ENCODE peak calls at places on chromosomes 1 and 21, in six cellular contexts. E, B, J, W, Y and Q are unnamed samples.

GRCh38 chr1:29712275-29712633 is 475.9 kb downstream of the PTPRU start:
- DNase-seq in W (no peak), J (no peak), Y (no peak), E (no peak), B (no peak), Q (no peak)

GRCh38 chr21:45403825-45404725 is 890 bp upstream of the COL18A1 start:
- DNase-seq in B (no peak), J (no peak), Y (no peak), E (no peak), W (no peak), Q (peak)

GRCh38 chr1:98674075-98674781 is 12.7 kb downstream of the SNX7 start:
- DNase-seq in B (no peak), E (no peak), Y (no peak), W (no peak), J (no peak), Q (no peak)

GRCh38 chr1:1921901-1922753 is 3.0 kb upstream of the TMEM52 start:
- DNase-seq in B (no peak), E (no peak), J (no peak), Y (no peak), W (no peak), Q (peak)

GRCh38 chr1:174352883-174353608 is 94.7 kb upstream of the GPR52 start:
- DNase-seq in Y (no peak), W (peak), E (no peak), J (no peak), B (no peak), Q (no peak)

GRCh38 chr1:32703479-32704291 is 1.1 kb upstream of the SYNC start:
- DNase-seq in Y (no peak), E (no peak), B (peak), W (no peak), J (no peak), Q (no peak)

GRCh38 chr1:165143437-165144065 is 213.0 kb downstream of the LMX1A start:
- DNase-seq in J (peak), E (peak), W (peak), B (no peak), Y (no peak), Q (no peak)

GRCh38 chr1:39158330-39159086 is 46.0 kb upstream of the MACF1 start:
- DNase-seq in Y (no peak), B (peak), J (peak), W (peak), E (peak), Q (no peak)